ENCODE peak calls at places on chromosomes 7 and 10, in six cellular contexts. X is Kasumi-1; L is AG10803; F is activated T-helper 1 cell treated with anti-CD3 and anti-CD28 coated beads, Interleukin-12 subunit alpha, Interleukin-12 subunit beta, Interleukin-2, Interleukin-4 antibody, amounts not matched to agents 30 ng/mL and 10 ng/mL and 1 ng/mL, durations not matched to agents 14 hours and 24 hours and 36 hours; E is cerebellar cortex; S is activated T-cell treated with anti-CD3 and anti-CD28 coated beads, Interleukin-2, amount 50 U/mL, for 72 hours. I is an unnamed sample.

GRCh38 chr7:131327049-131327625 is 539 bp upstream of the MKLN1 start:
- DNase-seq in E (peak; percentile 81), L (peak; percentile 81), X (peak; percentile 55), F (no peak), S (peak; percentile 22), I (peak; percentile 49)

GRCh38 chr10:71946700-71947099 is 17.5 kb upstream of the CHST3 start:
- DNase-seq in E (no peak), S (no peak), L (no peak), X (no peak), F (no peak), I (no peak)

GRCh38 chr7:135512135-135512887 is 2.4 kb upstream of the CNOT4 start:
- DNase-seq in S (peak; percentile 39), L (peak; percentile 60), E (peak; percentile 68), X (peak; percentile 92), F (peak; percentile 16), I (peak; percentile 51)

GRCh38 chr7:46532571-46532970 is 611.5 kb upstream of the IGFBP3 start:
- DNase-seq in F (no peak), L (no peak), S (no peak), X (no peak), E (no peak), I (no peak)

GRCh38 chr10:132577350-132578005 is 39.9 kb downstream of the INPP5A start:
- DNase-seq in F (no peak), S (no peak), X (no peak), L (no peak), E (no peak), I (no peak)

GRCh38 chr10:87930141-87930540 is 66.7 kb downstream of the PTEN start:
- DNase-seq in S (no peak), X (no peak), E (no peak), L (no peak), F (no peak), I (no peak)

GRCh38 chr7:123788584-123788983 is 39.8 kb upstream of the WASL start:
- DNase-seq in E (no peak), X (no peak), F (no peak), L (no peak), S (no peak), I (no peak)

GRCh38 chr10:93065675-93066543 is 5.3 kb downstream of the CYP26C1 start:
- DNase-seq in S (no peak), L (no peak), F (no peak), X (no peak), E (no peak), I (no peak)

I was measured in brain microvascular endothelial cell.